ENCODE peak calls at places on chromosomes 4 and X, in eight cellular contexts. One of them, this sample, is unnamed.

GRCh38 chrX:52870041-52870440 is 2.2 kb upstream of the XAGE3 start:
- DNase-seq in foreskin fibroblast: peak; percentile 48
- DNase-seq in ascending aorta: no peak
- DNase-seq in kidney epithelial cell: no peak
- DNase-seq in HFF-Myc: no peak
- DNase-seq in heart left ventricle: no peak
- DNase-seq in DND-41: no peak
- DNase-seq in GM06990: no peak
- DNase-seq in this sample: no peak

GRCh38 chr4:184649971-184650855 is 675 bp downstream of the PRIMPOL start:
- DNase-seq in foreskin fibroblast: peak; percentile 76
- DNase-seq in ascending aorta: peak; percentile 66
- DNase-seq in kidney epithelial cell: no peak
- DNase-seq in HFF-Myc: no peak
- DNase-seq in heart left ventricle: peak; percentile 27
- DNase-seq in DND-41: peak; percentile 20
- DNase-seq in GM06990: no peak
- DNase-seq in this sample: peak; percentile 63

GRCh38 chrX:2486476-2487133 is 14.2 kb downstream of the DHRSX start:
- DNase-seq in foreskin fibroblast: peak; percentile 39
- DNase-seq in ascending aorta: no peak
- DNase-seq in kidney epithelial cell: no peak
- DNase-seq in HFF-Myc: no peak
- DNase-seq in heart left ventricle: no peak
- DNase-seq in DND-41: no peak
- DNase-seq in GM06990: no peak
- DNase-seq in this sample: no peak

GRCh38 chrX:70030242-70030823 is 19.4 kb downstream of the AWAT2 start:
- DNase-seq in foreskin fibroblast: peak; percentile 49
- DNase-seq in ascending aorta: no peak
- DNase-seq in kidney epithelial cell: no peak
- DNase-seq in HFF-Myc: peak; percentile 16
- DNase-seq in heart left ventricle: peak; percentile 35
- DNase-seq in DND-41: peak; percentile 32
- DNase-seq in GM06990: no peak
- DNase-seq in this sample: peak; percentile 69

GRCh38 chrX:21958888-21959287 is 18.4 kb downstream of the SMS start:
- DNase-seq in foreskin fibroblast: no peak
- DNase-seq in ascending aorta: no peak
- DNase-seq in kidney epithelial cell: no peak
- DNase-seq in HFF-Myc: no peak
- DNase-seq in heart left ventricle: no peak
- DNase-seq in DND-41: no peak
- DNase-seq in GM06990: no peak
- DNase-seq in this sample: peak; percentile 67

GRCh38 chr4:184396001-184396400 is 78.3 kb downstream of the IRF2 start:
- DNase-seq in foreskin fibroblast: no peak
- DNase-seq in ascending aorta: peak; percentile 44
- DNase-seq in kidney epithelial cell: no peak
- DNase-seq in HFF-Myc: no peak
- DNase-seq in heart left ventricle: no peak
- DNase-seq in DND-41: no peak
- DNase-seq in GM06990: peak; percentile 64
- DNase-seq in this sample: no peak

GRCh38 chr4:30953799-30954198 is 233.6 kb downstream of the PCDH7 start:
- DNase-seq in foreskin fibroblast: no peak
- DNase-seq in ascending aorta: no peak
- DNase-seq in kidney epithelial cell: no peak
- DNase-seq in HFF-Myc: no peak
- DNase-seq in heart left ventricle: no peak
- DNase-seq in DND-41: no peak
- DNase-seq in GM06990: no peak
- DNase-seq in this sample: no peak

GRCh38 chr4:33512397-33512796 is 2731.9 kb downstream of the ARAP2 start:
- DNase-seq in foreskin fibroblast: no peak
- DNase-seq in ascending aorta: no peak
- DNase-seq in kidney epithelial cell: no peak
- DNase-seq in HFF-Myc: no peak
- DNase-seq in heart left ventricle: no peak
- DNase-seq in DND-41: no peak
- DNase-seq in GM06990: no peak
- DNase-seq in this sample: no peak

GRCh38 chrX:861335-861890 is 230.8 kb downstream of the SHOX start:
- DNase-seq in foreskin fibroblast: no peak
- DNase-seq in ascending aorta: no peak
- DNase-seq in kidney epithelial cell: no peak
- DNase-seq in HFF-Myc: no peak
- DNase-seq in heart left ventricle: no peak
- DNase-seq in DND-41: no peak
- DNase-seq in GM06990: no peak
- DNase-seq in this sample: no peak

GRCh38 chr4:111873801-111874200 is 271.5 kb upstream of the FAM241A start:
- DNase-seq in foreskin fibroblast: no peak
- DNase-seq in ascending aorta: no peak
- DNase-seq in kidney epithelial cell: no peak
- DNase-seq in HFF-Myc: no peak
- DNase-seq in heart left ventricle: no peak
- DNase-seq in DND-41: no peak
- DNase-seq in GM06990: no peak
- DNase-seq in this sample: no peak

GRCh38 chrX:134676440-134676839 is 18.2 kb upstream of the PLAC1 start:
- DNase-seq in foreskin fibroblast: peak; percentile 74
- DNase-seq in ascending aorta: no peak
- DNase-seq in kidney epithelial cell: peak; percentile 37
- DNase-seq in HFF-Myc: no peak
- DNase-seq in heart left ventricle: no peak
- DNase-seq in DND-41: no peak
- DNase-seq in GM06990: no peak
- DNase-seq in this sample: peak; percentile 72

GRCh38 chr4:155837203-155837796 is 28.8 kb downstream of the ASIC5 start:
- DNase-seq in foreskin fibroblast: no peak
- DNase-seq in ascending aorta: no peak
- DNase-seq in kidney epithelial cell: no peak
- DNase-seq in HFF-Myc: no peak
- DNase-seq in heart left ventricle: no peak
- DNase-seq in DND-41: no peak
- DNase-seq in GM06990: no peak
- DNase-seq in this sample: no peak

GRCh38 chrX:68648960-68649359 is 1.5 kb downstream of the STARD8 start:
- DNase-seq in foreskin fibroblast: no peak
- DNase-seq in ascending aorta: no peak
- DNase-seq in kidney epithelial cell: no peak
- DNase-seq in HFF-Myc: no peak
- DNase-seq in heart left ventricle: no peak
- DNase-seq in DND-41: no peak
- DNase-seq in GM06990: no peak
- DNase-seq in this sample: peak; percentile 29

GRCh38 chr4:183852910-183853555 is 52.1 kb upstream of the STOX2 start:
- DNase-seq in foreskin fibroblast: no peak
- DNase-seq in ascending aorta: no peak
- DNase-seq in kidney epithelial cell: no peak
- DNase-seq in HFF-Myc: no peak
- DNase-seq in heart left ventricle: no peak
- DNase-seq in DND-41: no peak
- DNase-seq in GM06990: no peak
- DNase-seq in this sample: no peak

GRCh38 chr4:65007841-65008439 is 598.7 kb upstream of the TECRL start:
- DNase-seq in foreskin fibroblast: peak; percentile 0
- DNase-seq in ascending aorta: no peak
- DNase-seq in kidney epithelial cell: no peak
- DNase-seq in HFF-Myc: no peak
- DNase-seq in heart left ventricle: no peak
- DNase-seq in DND-41: peak; percentile 44
- DNase-seq in GM06990: no peak
- DNase-seq in this sample: peak; percentile 40

GRCh38 chr4:87209696-87210095 is 10.7 kb downstream of the KLHL8 start:
- DNase-seq in foreskin fibroblast: no peak
- DNase-seq in ascending aorta: peak; percentile 75
- DNase-seq in kidney epithelial cell: no peak
- DNase-seq in HFF-Myc: no peak
- DNase-seq in heart left ventricle: peak; percentile 45
- DNase-seq in DND-41: no peak
- DNase-seq in GM06990: peak; percentile 34
- DNase-seq in this sample: peak; percentile 22

GRCh38 chrX:37315511-37316248 is 33.5 kb upstream of the PRRG1 start:
- DNase-seq in foreskin fibroblast: no peak
- DNase-seq in ascending aorta: no peak
- DNase-seq in kidney epithelial cell: no peak
- DNase-seq in HFF-Myc: no peak
- DNase-seq in heart left ventricle: no peak
- DNase-seq in DND-41: no peak
- DNase-seq in GM06990: no peak
- DNase-seq in this sample: no peak

GRCh38 chr4:6085943-6086628 is 67.9 kb upstream of the C4orf50 start:
- DNase-seq in foreskin fibroblast: no peak
- DNase-seq in ascending aorta: no peak
- DNase-seq in kidney epithelial cell: no peak
- DNase-seq in HFF-Myc: no peak
- DNase-seq in heart left ventricle: no peak
- DNase-seq in DND-41: no peak
- DNase-seq in GM06990: no peak
- DNase-seq in this sample: no peak

GRCh38 chrX:95585321-95585720 is 1099.3 kb upstream of the DIAPH2 start:
- DNase-seq in foreskin fibroblast: no peak
- DNase-seq in ascending aorta: no peak
- DNase-seq in kidney epithelial cell: no peak
- DNase-seq in HFF-Myc: no peak
- DNase-seq in heart left ventricle: no peak
- DNase-seq in DND-41: no peak
- DNase-seq in GM06990: no peak
- DNase-seq in this sample: no peak

GRCh38 chr4:1167244-1167949 is 5.0 kb downstream of the SPON2 start:
- DNase-seq in foreskin fibroblast: peak; percentile 91
- DNase-seq in ascending aorta: peak; percentile 89
- DNase-seq in kidney epithelial cell: no peak
- DNase-seq in HFF-Myc: peak; percentile 55
- DNase-seq in heart left ventricle: peak; percentile 81
- DNase-seq in DND-41: peak; percentile 92
- DNase-seq in GM06990: peak; percentile 82
- DNase-seq in this sample: peak; percentile 93
- H3K4me3 ChIP-seq in foreskin fibroblast: peak overlapping the region; percentile 50
- H3K4me3 ChIP-seq in ascending aorta: peak overlapping the region; percentile 91
- H3K4me3 ChIP-seq in kidney epithelial cell: peak overlapping the region; percentile 40
- H3K4me3 ChIP-seq in HFF-Myc: peak overlapping the region; percentile 50
- H3K4me3 ChIP-seq in heart left ventricle: peak overlapping the region; percentile 64
- H3K4me3 ChIP-seq in DND-41: peak overlapping the region; percentile 60
- H3K4me3 ChIP-seq in GM06990: peak overlapping the region; percentile 82
- H3K4me3 ChIP-seq in this sample: peak overlapping the region; percentile 30

GRCh38 chr4:3526456-3526855 is 5.8 kb downstream of the LRPAP1 start:
- DNase-seq in foreskin fibroblast: no peak
- DNase-seq in ascending aorta: no peak
- DNase-seq in kidney epithelial cell: no peak
- DNase-seq in HFF-Myc: no peak
- DNase-seq in heart left ventricle: no peak
- DNase-seq in DND-41: no peak
- DNase-seq in GM06990: no peak
- DNase-seq in this sample: no peak

GRCh38 chr4:3530051-3530450 is 2.2 kb downstream of the LRPAP1 start:
- DNase-seq in foreskin fibroblast: no peak
- DNase-seq in ascending aorta: no peak
- DNase-seq in kidney epithelial cell: no peak
- DNase-seq in HFF-Myc: no peak
- DNase-seq in heart left ventricle: no peak
- DNase-seq in DND-41: no peak
- DNase-seq in GM06990: no peak
- DNase-seq in this sample: no peak

GRCh38 chr4:3527101-3527913 is 4.9 kb downstream of the LRPAP1 start:
- DNase-seq in foreskin fibroblast: no peak
- DNase-seq in ascending aorta: no peak
- DNase-seq in kidney epithelial cell: no peak
- DNase-seq in HFF-Myc: no peak
- DNase-seq in heart left ventricle: no peak
- DNase-seq in DND-41: peak; percentile 19
- DNase-seq in GM06990: no peak
- DNase-seq in this sample: no peak

GRCh38 chr4:3529363-3529762 is 2.9 kb downstream of the LRPAP1 start:
- DNase-seq in foreskin fibroblast: peak; percentile 14
- DNase-seq in ascending aorta: no peak
- DNase-seq in kidney epithelial cell: no peak
- DNase-seq in HFF-Myc: no peak
- DNase-seq in heart left ventricle: no peak
- DNase-seq in DND-41: no peak
- DNase-seq in GM06990: no peak
- DNase-seq in this sample: peak; percentile 38

GRCh38 chr4:3527914-3528876 is 4.0 kb downstream of the LRPAP1 start:
- DNase-seq in foreskin fibroblast: no peak
- DNase-seq in ascending aorta: no peak
- DNase-seq in kidney epithelial cell: no peak
- DNase-seq in HFF-Myc: no peak
- DNase-seq in heart left ventricle: no peak
- DNase-seq in DND-41: no peak
- DNase-seq in GM06990: no peak
- DNase-seq in this sample: no peak
- TF ChIP-seq CTCF in foreskin fibroblast: no peak
- TF ChIP-seq CTCF in ascending aorta: no peak
- TF ChIP-seq CTCF in kidney epithelial cell: no peak
- TF ChIP-seq CTCF in HFF-Myc: no peak
- TF ChIP-seq CTCF in heart left ventricle: no peak
- TF ChIP-seq CTCF in DND-41: no peak
- TF ChIP-seq CTCF in GM06990: no peak
- TF ChIP-seq CTCF in this sample: no peak

GRCh38 chr4:7753931-7754465 is 185.7 kb downstream of the AFAP1 start:
- DNase-seq in foreskin fibroblast: no peak
- DNase-seq in ascending aorta: no peak
- DNase-seq in kidney epithelial cell: no peak
- DNase-seq in HFF-Myc: no peak
- DNase-seq in heart left ventricle: no peak
- DNase-seq in DND-41: no peak
- DNase-seq in GM06990: no peak
- DNase-seq in this sample: no peak
- H3K4me3 ChIP-seq in foreskin fibroblast: no peak overlapping the region
- H3K4me3 ChIP-seq in ascending aorta: no peak overlapping the region
- H3K4me3 ChIP-seq in kidney epithelial cell: no peak overlapping the region
- H3K4me3 ChIP-seq in HFF-Myc: no peak overlapping the region
- H3K4me3 ChIP-seq in heart left ventricle: no peak overlapping the region
- H3K4me3 ChIP-seq in DND-41: no peak overlapping the region
- H3K4me3 ChIP-seq in GM06990: no peak overlapping the region
- H3K4me3 ChIP-seq in this sample: no peak overlapping the region

GRCh38 chr4:2180410-2180809 is 61.5 kb downstream of the HAUS3 start:
- DNase-seq in foreskin fibroblast: no peak
- DNase-seq in ascending aorta: no peak
- DNase-seq in kidney epithelial cell: no peak
- DNase-seq in HFF-Myc: no peak
- DNase-seq in heart left ventricle: no peak
- DNase-seq in DND-41: no peak
- DNase-seq in GM06990: no peak
- DNase-seq in this sample: no peak

GRCh38 chr4:2179717-2180116 is 62.2 kb downstream of the HAUS3 start:
- DNase-seq in foreskin fibroblast: no peak
- DNase-seq in ascending aorta: no peak
- DNase-seq in kidney epithelial cell: no peak
- DNase-seq in HFF-Myc: no peak
- DNase-seq in heart left ventricle: no peak
- DNase-seq in DND-41: no peak
- DNase-seq in GM06990: no peak
- DNase-seq in this sample: no peak

GRCh38 chr4:2178986-2179385 is 62.9 kb downstream of the HAUS3 start:
- DNase-seq in foreskin fibroblast: no peak
- DNase-seq in ascending aorta: no peak
- DNase-seq in kidney epithelial cell: no peak
- DNase-seq in HFF-Myc: no peak
- DNase-seq in heart left ventricle: no peak
- DNase-seq in DND-41: no peak
- DNase-seq in GM06990: no peak
- DNase-seq in this sample: no peak

GRCh38 chr4:2175990-2176698 is 65.8 kb downstream of the HAUS3 start:
- DNase-seq in foreskin fibroblast: no peak
- DNase-seq in ascending aorta: no peak
- DNase-seq in kidney epithelial cell: no peak
- DNase-seq in HFF-Myc: no peak
- DNase-seq in heart left ventricle: no peak
- DNase-seq in DND-41: peak; percentile 32
- DNase-seq in GM06990: no peak
- DNase-seq in this sample: no peak

GRCh38 chr4:2177443-2178093 is 64.4 kb downstream of the HAUS3 start:
- DNase-seq in foreskin fibroblast: no peak
- DNase-seq in ascending aorta: no peak
- DNase-seq in kidney epithelial cell: no peak
- DNase-seq in HFF-Myc: no peak
- DNase-seq in heart left ventricle: no peak
- DNase-seq in DND-41: no peak
- DNase-seq in GM06990: no peak
- DNase-seq in this sample: no peak
- TF ChIP-seq CTCF in foreskin fibroblast: no peak
- TF ChIP-seq CTCF in ascending aorta: no peak
- TF ChIP-seq CTCF in kidney epithelial cell: peak; percentile 15
- TF ChIP-seq CTCF in HFF-Myc: no peak
- TF ChIP-seq CTCF in heart left ventricle: no peak
- TF ChIP-seq CTCF in DND-41: peak; percentile 34
- TF ChIP-seq CTCF in GM06990: no peak
- TF ChIP-seq CTCF in this sample: no peak